ENCODE peak calls at places on chromosomes 16 and 17, in seven cellular contexts. P, I, W, B, U, T and D are unnamed samples.

GRCh38 chr16:57612494-57612893 is 15.9 kb upstream of the ADGRG1 start:
- DNase-seq in I (no peak), T (no peak), W (no peak), P (no peak), U (no peak), B (no peak), D (no peak)

GRCh38 chr16:72937360-72937759 is 110.6 kb downstream of the ZFHX3 start:
- DNase-seq in I (no peak), B (no peak), P (no peak), W (no peak), U (no peak), T (no peak), D (no peak)

GRCh38 chr17:64015447-64015846 is 5.0 kb downstream of the ICAM2 start:
- DNase-seq in T (no peak), U (no peak), B (no peak), I (no peak), W (no peak), P (no peak), D (no peak)

GRCh38 chr17:22441776-22442175 is 749.5 kb downstream of the KCNJ18 start:
- DNase-seq in T (no peak), W (peak), B (no peak), U (no peak), P (no peak), I (no peak), D (no peak)

GRCh38 chr16:30780549-30780948 is 6.5 kb downstream of the ZNF629 start:
- DNase-seq in I (no peak), P (no peak), U (no peak), B (no peak), W (no peak), T (no peak), D (no peak)

GRCh38 chr17:80069886-80070177 is 31.5 kb upstream of the GAA start:
- DNase-seq in P (no peak), W (no peak), I (peak), B (no peak), T (no peak), U (no peak), D (no peak)

GRCh38 chr17:77107506-77108433 is 33.0 kb upstream of the SEC14L1 start:
- DNase-seq in T (peak), W (no peak), P (no peak), U (peak), B (peak), I (peak), D (no peak)

GRCh38 chr17:39981207-39982068 is 831 bp downstream of the PSMD3 start:
- DNase-seq in U (no peak), I (peak), B (no peak), T (no peak), W (peak), P (no peak), D (no peak)

GRCh38 chr17:79791354-79792123 is 5.3 kb downstream of the CBX8 start:
- DNase-seq in U (no peak), P (no peak), B (no peak), I (no peak), T (no peak), W (no peak), D (no peak)

GRCh38 chr16:17723735-17724134 is 253.0 kb upstream of the XYLT1 start:
- DNase-seq in B (no peak), T (no peak), I (no peak), P (no peak), U (no peak), W (no peak), D (no peak)

GRCh38 chr16:56606688-56607618 is 1.4 kb upstream of the MT2A start:
- DNase-seq in I (peak), W (no peak), B (no peak), P (no peak), U (peak), T (peak), D (peak)

GRCh38 chr17:17042851-17043667 is 802 bp downstream of the MPRIP start:
- DNase-seq in B (no peak), I (peak), U (peak), W (peak), T (peak), P (no peak), D (no peak)

GRCh38 chr17:33385133-33385532 is 92.0 kb upstream of the ASIC2 start:
- DNase-seq in B (no peak), W (no peak), U (no peak), I (no peak), P (no peak), T (no peak), D (no peak)

GRCh38 chr16:88957887-88958577 is 19.0 kb downstream of the CBFA2T3 start:
- DNase-seq in I (no peak), P (no peak), W (no peak), B (no peak), T (no peak), U (no peak), D (no peak)

GRCh38 chr16:9160551-9160911 is 69.1 kb downstream of the HAPSTR1 start:
- DNase-seq in I (no peak), U (no peak), P (no peak), T (no peak), W (no peak), B (no peak), D (no peak)

GRCh38 chr16:67301080-67301757 is 21.9 kb downstream of the PLEKHG4 start:
- DNase-seq in P (no peak), I (peak), U (no peak), W (no peak), T (no peak), B (no peak), D (no peak)

GRCh38 chr16:88697831-88698693 is 8.1 kb downstream of the RNF166 start:
- DNase-seq in B (no peak), I (no peak), U (no peak), W (no peak), P (no peak), T (no peak), D (no peak)

GRCh38 chr17:1966274-1967086 is 58.7 kb downstream of the RTN4RL1 start:
- DNase-seq in T (no peak), P (no peak), W (no peak), B (no peak), I (no peak), U (no peak), D (no peak)

GRCh38 chr17:80746262-80746935 is 201.8 kb downstream of the RPTOR start:
- DNase-seq in T (no peak), B (no peak), I (no peak), U (no peak), W (no peak), P (no peak), D (no peak)

GRCh38 chr17:31721291-31722025 is 137.6 kb downstream of the COPRS start:
- DNase-seq in B (no peak), U (no peak), T (no peak), W (no peak), P (no peak), I (no peak), D (no peak)

GRCh38 chr17:40320771-40321501 is 12.0 kb downstream of the RARA start:
- DNase-seq in W (no peak), T (no peak), U (peak), P (no peak), I (peak), B (peak), D (no peak)

GRCh38 chr16:50679266-50679665 is 1.8 kb downstream of the SNX20 start:
- DNase-seq in B (no peak), T (no peak), P (no peak), I (no peak), U (no peak), W (no peak), D (no peak)

GRCh38 chr17:50151041-50151936 is 812 bp upstream of the PPP1R9B start:
- DNase-seq in W (peak), P (peak), I (peak), T (peak), B (peak), U (peak), D (peak)

GRCh38 chr17:82458885-82459424 is 414 bp downstream of the NARF start:
- DNase-seq in I (peak), W (peak), U (no peak), P (no peak), T (peak), B (peak), D (no peak)

GRCh38 chr16:50154369-50154947 is 1.4 kb downstream of the TENT4B start:
- DNase-seq in U (no peak), W (no peak), P (no peak), B (no peak), T (peak), I (peak), D (no peak)

GRCh38 chr16:85206472-85207356 is 94.4 kb upstream of the CIBAR2 start:
- DNase-seq in W (no peak), U (no peak), P (peak), T (no peak), I (no peak), B (no peak), D (no peak)

GRCh38 chr17:77840156-77840555 is 118.3 kb upstream of the TNRC6C start:
- DNase-seq in W (no peak), I (no peak), B (no peak), P (no peak), U (no peak), T (peak), D (no peak)

GRCh38 chr16:10253344-10253855 is 71.2 kb upstream of the GRIN2A start:
- DNase-seq in T (no peak), W (no peak), B (no peak), I (no peak), U (no peak), P (no peak), D (no peak)

GRCh38 chr17:27413295-27413694 is 43.0 kb upstream of the KSR1 start:
- DNase-seq in I (no peak), U (no peak), P (no peak), B (no peak), T (no peak), W (no peak), D (no peak)

GRCh38 chr16:88510091-88510719 is 57.1 kb downstream of the ZFPM1 start:
- DNase-seq in T (no peak), U (no peak), I (no peak), P (no peak), B (no peak), W (no peak), D (no peak)

GRCh38 chr17:31339906-31340661 is 18.7 kb upstream of the EVI2A start:
- DNase-seq in U (no peak), P (no peak), I (peak), B (no peak), T (peak), W (no peak), D (no peak)

GRCh38 chr16:10979717-10980601 is 35.6 kb downstream of the CLEC16A start:
- DNase-seq in I (peak), T (peak), P (peak), B (no peak), W (no peak), U (no peak), D (no peak)